ENCODE peak calls at places on chromosomes 16 and 17, in nine cellular contexts. Z is foreskin keratinocyte, R is suprapubic skin, A is gastrocnemius medialis, Y is type B pancreatic cell, X is thoracic aorta, O is left lung, J is mesothelial cell of epicardium, B is breast epithelium. E is an unnamed sample.

GRCh38 chr16:87847785-87848675 is 21.3 kb downstream of the SLC7A5 start:
- DNase-seq in Y (no peak), Z (no peak), O (no peak), J (no peak), B (no peak), X (no peak), R (no peak), A (no peak), E (peak; percentile 46)

GRCh38 chr17:4880850-4881249 is 18.5 kb upstream of the C17orf107 start:
- DNase-seq in R (no peak), A (no peak), X (no peak), Y (no peak), Z (no peak), B (no peak), O (no peak), J (no peak), E (no peak)

GRCh38 chr17:2058521-2059124 is 3.7 kb downstream of the HIC1 start:
- DNase-seq in R (peak; percentile 88), B (no peak), A (peak; percentile 48), X (no peak), Y (no peak), Z (no peak), J (no peak), O (peak; percentile 89), E (peak; percentile 69)

GRCh38 chr16:14232106-14232890 is 161.2 kb downstream of the MRTFB start:
- DNase-seq in O (no peak), Y (no peak), R (no peak), X (no peak), J (no peak), B (no peak), A (no peak), Z (no peak), E (no peak)

GRCh38 chr16:55021595-55022475 is 91.2 kb downstream of the IRX5 start:
- DNase-seq in A (no peak), B (no peak), J (no peak), Y (no peak), R (no peak), Z (peak; percentile 72), X (no peak), O (no peak), E (no peak)

GRCh38 chr17:2213291-2213960 is 90.2 kb downstream of the SMG6 start:
- DNase-seq in X (no peak), Z (no peak), O (no peak), Y (no peak), J (no peak), R (no peak), A (no peak), B (no peak), E (no peak)

GRCh38 chr16:67241008-67241900 is 6.0 kb downstream of the FHOD1 start:
- DNase-seq in B (peak; percentile 87), R (no peak), Z (peak; percentile 91), J (no peak), Y (no peak), X (no peak), O (peak; percentile 85), A (peak; percentile 95), E (no peak)

GRCh38 chr17:45816966-45817365 is 27.7 kb upstream of the SPPL2C start:
- DNase-seq in Y (no peak), X (no peak), J (no peak), A (no peak), Z (no peak), B (no peak), R (no peak), O (no peak), E (no peak)

GRCh38 chr17:18185391-18185790 is 1.8 kb downstream of the ALKBH5 start:
- DNase-seq in X (no peak), R (no peak), A (no peak), J (no peak), B (no peak), Y (no peak), O (no peak), Z (no peak), E (no peak)

GRCh38 chr17:59848778-59849177 is 44.0 kb downstream of the TUBD1 start:
- DNase-seq in O (peak; percentile 86), A (peak; percentile 80), J (no peak), X (no peak), B (no peak), R (peak; percentile 88), Y (no peak), Z (no peak), E (peak; percentile 38)

GRCh38 chr16:27230562-27230991 is 27.3 kb downstream of the KDM8 start:
- DNase-seq in Z (no peak), X (no peak), J (no peak), R (no peak), B (no peak), A (no peak), Y (no peak), O (no peak), E (no peak)

GRCh38 chr16:74759564-74759963 is 15.1 kb downstream of the FA2H start:
- DNase-seq in O (no peak), R (no peak), Y (no peak), X (no peak), Z (no peak), J (no peak), A (no peak), B (no peak), E (no peak)

GRCh38 chr16:78065344-78065743 is 34.1 kb upstream of the WWOX start:
- DNase-seq in X (no peak), B (no peak), J (no peak), O (no peak), A (no peak), Y (no peak), R (no peak), Z (no peak), E (no peak)

GRCh38 chr17:16872351-16872751 is 99.6 kb downstream of the TNFRSF13B start:
- DNase-seq in Z (no peak), J (no peak), Y (peak; percentile 57), O (no peak), R (peak; percentile 67), A (no peak), X (no peak), B (no peak), E (no peak)

DNA sequence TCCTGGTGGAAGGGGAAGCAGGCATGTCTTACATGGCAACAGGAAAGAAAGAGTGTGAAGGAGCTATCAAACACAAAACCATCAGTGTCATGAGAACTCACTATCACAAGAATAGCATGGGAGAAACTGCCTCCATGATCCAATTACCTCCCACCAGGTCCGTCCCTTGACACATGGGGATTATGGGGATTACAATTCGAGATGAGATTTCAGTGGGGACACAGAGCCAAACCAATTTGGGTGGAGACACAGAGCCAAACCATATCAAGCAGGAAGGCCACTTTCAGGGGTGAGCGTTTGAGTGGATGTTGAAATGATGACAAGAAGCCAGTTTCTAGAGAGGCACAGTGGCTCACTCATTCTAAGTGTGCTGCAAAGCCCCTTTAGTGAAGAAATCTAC is 143.8 kb downstream of the CPPED1 start:
- DNase-seq in A (no peak), Z (no peak), J (no peak), Y (no peak), O (no peak), R (no peak), B (no peak), X (no peak), E (no peak)
- TF ChIP-seq CTCF in A (no peak), Z (no peak), J (no peak), Y (no peak), O (no peak), R (no peak), B (no peak), X (no peak), E (no peak)

GRCh38 chr16:82682757-82683156 is 56.0 kb downstream of the CDH13 start:
- DNase-seq in B (no peak), J (no peak), Z (no peak), A (no peak), O (no peak), R (no peak), X (no peak), Y (no peak), E (no peak)

GRCh38 chr16:82681592-82681991 is 54.8 kb downstream of the CDH13 start:
- DNase-seq in B (no peak), Y (no peak), X (no peak), A (no peak), O (no peak), R (no peak), J (no peak), Z (no peak), E (no peak)

DNA sequence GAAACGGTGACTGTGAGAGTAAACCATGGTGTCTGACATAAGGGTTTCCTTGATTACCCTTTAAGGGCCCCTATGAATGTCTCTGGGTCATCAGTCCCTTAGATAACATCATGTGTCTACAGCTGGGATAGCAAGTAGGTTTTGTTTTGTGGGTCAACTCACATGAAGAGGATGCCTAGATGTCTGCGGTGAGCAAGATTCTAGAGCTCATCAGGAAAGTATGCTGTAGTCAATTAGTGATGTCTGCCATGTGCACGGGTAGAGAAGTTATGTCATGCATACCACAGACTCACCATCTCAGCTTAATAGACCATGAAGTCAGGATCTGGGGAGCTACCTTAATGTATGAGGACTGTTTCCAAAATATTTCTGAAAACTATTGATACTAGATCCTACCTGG is 57.5 kb downstream of the CDH13 start:
- DNase-seq in J (no peak), X (no peak), Z (peak; percentile 22), Y (no peak), B (no peak), O (no peak), R (no peak), A (no peak), E (no peak)
- TF ChIP-seq CTCF in J (no peak), X (no peak), Z (no peak), Y (no peak), B (no peak), O (no peak), R (no peak), A (no peak), E (no peak)

DNA sequence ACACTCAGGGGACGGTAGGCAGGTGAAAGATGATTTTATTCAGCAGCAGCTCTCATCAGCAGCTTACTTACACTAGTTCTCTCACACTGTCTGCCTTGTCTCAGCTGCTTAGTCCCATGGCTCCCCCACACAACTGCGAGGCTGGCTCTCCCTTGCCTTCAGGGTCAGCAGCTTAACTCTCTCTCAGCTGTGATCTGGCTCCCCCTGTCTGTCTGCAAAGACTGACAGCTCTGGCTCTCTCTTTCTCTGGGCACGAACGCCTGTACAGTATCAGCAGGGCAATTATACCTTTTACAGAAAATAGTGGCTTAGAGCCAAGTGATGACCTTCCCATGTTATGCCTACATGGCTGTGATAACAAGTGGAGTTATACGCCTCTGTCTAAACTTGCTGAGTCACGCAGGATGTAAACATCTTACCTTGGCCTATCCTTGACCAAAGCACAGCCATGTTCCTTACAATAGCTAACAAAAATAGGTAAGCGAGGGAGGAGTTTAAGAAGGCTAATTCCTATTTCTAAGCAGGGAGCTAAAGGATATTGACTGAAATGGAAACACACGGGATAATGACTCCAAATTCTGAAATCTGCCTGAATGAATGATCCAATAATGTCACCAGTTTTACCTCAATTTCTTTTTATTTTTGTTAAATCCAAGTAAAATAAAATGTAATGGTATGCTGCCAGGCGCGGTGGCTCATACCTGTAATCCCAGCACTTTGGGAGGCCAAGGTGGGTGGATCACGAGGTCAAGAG is 1.1 kb upstream of the NDUFAB1 start:
- DNase-seq in A (peak; percentile 78), X (no peak), O (no peak), R (no peak), Z (no peak), B (no peak), Y (no peak), J (no peak), E (no peak)
- TF ChIP-seq CTCF in A (peak; percentile 39), X (no peak), O (no peak), R (no peak), Z (peak; percentile 34), B (no peak), Y (no peak), J (no peak), E (no peak)

DNA sequence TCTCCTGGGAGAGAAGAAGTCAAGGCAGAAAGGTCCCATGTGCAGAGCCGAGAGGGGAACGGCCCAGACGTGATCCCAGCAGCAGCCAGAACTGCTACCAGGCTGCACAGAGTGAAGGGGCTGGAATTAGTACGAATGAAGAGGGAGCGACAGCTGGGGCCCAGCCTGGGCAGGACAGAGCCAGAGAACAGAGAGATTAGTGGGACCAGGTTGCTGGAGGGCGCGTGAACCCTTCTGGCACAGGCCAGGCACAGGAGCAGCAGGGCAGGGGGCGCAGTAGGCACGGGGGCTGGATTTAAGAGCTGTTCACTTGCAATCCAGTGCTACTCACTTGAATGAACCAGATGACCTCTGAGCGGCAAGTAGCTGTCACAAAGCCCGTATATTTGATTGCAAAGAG is 66.9 kb downstream of the PLXDC1 start:
- DNase-seq in B (no peak), O (no peak), Z (no peak), X (no peak), Y (no peak), J (no peak), A (no peak), R (no peak), E (no peak)
- TF ChIP-seq CTCF in B (no peak), O (no peak), Z (no peak), X (no peak), Y (no peak), J (no peak), A (no peak), R (no peak), E (no peak)